ENCODE peak calls at places on chromosome 22, in five cellular contexts. A is neural progenitor cell, F is GM23248, X is fibroblast of lung, B is H1. S is an unnamed sample.
A peak's percentile ranks its signal among the peaks of the same experiment; 100 is the strongest.

GRCh38 chr22:18157714-18158028 is 7.7 kb downstream of the USP18 start:
- DNase-seq in A (no peak), F (no peak), X (no peak), B (no peak), S (no peak)

GRCh38 chr22:32747588-32747987 is 53.9 kb upstream of the TIMP3 start:
- DNase-seq in A (no peak), F (no peak), X (no peak), B (no peak), S (no peak)

GRCh38 chr22:17869285-17870096 is 95.2 kb upstream of the BID start:
- DNase-seq in A (no peak), F (no peak), X (no peak), B (no peak), S (no peak)

GRCh38 chr22:37419370-37419915 is 7.8 kb downstream of the ELFN2 start:
- DNase-seq in A (no peak), F (peak; percentile 67), X (no peak), B (no peak), S (no peak)

GRCh38 chr22:18997925-18998315 is 61.8 kb upstream of the PRODH start:
- DNase-seq in A (peak; percentile 38), F (no peak), X (no peak), B (no peak), S (no peak)

GRCh38 chr22:46023558-46023981 is 46.6 kb upstream of the WNT7B start:
- DNase-seq in A (no peak), F (peak; percentile 69), X (peak; percentile 98), B (no peak), S (no peak)

GRCh38 chr22:45683248-45683647 is 11.6 kb downstream of the ATXN10 start:
- DNase-seq in A (no peak), F (no peak), X (no peak), B (no peak), S (no peak)

GRCh38 chr22:21866821-21867527 is 471 bp downstream of the MAPK1 start:
- DNase-seq in A (peak; percentile 62), F (peak; percentile 69), X (no peak), B (no peak), S (peak; percentile 39)

GRCh38 chr22:25405854-25406509 is 158.5 kb upstream of the GRK3 start:
- DNase-seq in A (no peak), F (no peak), X (no peak), B (no peak), S (no peak)

GRCh38 chr22:17847360-17848078 is 73.2 kb upstream of the BID start:
- DNase-seq in A (no peak), F (peak; percentile 7), X (peak; percentile 34), B (no peak), S (no peak)

DNA sequence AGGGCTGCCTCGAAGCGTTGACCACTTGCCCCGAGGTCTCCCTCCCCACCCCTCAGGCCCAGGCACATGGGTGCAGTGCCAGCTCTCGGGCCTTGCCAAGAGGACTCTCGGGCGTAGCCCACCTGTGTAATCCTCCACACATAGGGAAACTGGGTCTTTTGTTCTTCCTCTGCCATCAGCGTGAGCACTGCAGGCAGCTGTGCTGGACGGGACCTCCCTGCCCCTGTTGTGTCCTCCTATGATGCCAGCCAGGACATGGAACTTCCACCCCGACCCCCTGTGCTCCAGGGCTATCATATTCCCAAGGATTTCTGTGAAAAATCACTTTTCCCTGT is 66.4 kb downstream of the PARVB start:
- DNase-seq in A (no peak), F (no peak), X (no peak), B (no peak), S (no peak)
- H2AFZ ChIP-seq in A (no peak overlapping the region), F (no peak overlapping the region), X (no peak overlapping the region), B (no peak overlapping the region), S (no peak overlapping the region)

GRCh38 chr22:28883917-28884753 is 763 bp downstream of the ZNRF3 start:
- DNase-seq in A (peak; percentile 74), F (peak; percentile 77), X (peak; percentile 39), B (no peak), S (peak; percentile 32)
- TF ChIP-seq EZH2 in A (no peak), F (no peak), X (no peak), B (no peak), S (peak; percentile 68)

DNA sequence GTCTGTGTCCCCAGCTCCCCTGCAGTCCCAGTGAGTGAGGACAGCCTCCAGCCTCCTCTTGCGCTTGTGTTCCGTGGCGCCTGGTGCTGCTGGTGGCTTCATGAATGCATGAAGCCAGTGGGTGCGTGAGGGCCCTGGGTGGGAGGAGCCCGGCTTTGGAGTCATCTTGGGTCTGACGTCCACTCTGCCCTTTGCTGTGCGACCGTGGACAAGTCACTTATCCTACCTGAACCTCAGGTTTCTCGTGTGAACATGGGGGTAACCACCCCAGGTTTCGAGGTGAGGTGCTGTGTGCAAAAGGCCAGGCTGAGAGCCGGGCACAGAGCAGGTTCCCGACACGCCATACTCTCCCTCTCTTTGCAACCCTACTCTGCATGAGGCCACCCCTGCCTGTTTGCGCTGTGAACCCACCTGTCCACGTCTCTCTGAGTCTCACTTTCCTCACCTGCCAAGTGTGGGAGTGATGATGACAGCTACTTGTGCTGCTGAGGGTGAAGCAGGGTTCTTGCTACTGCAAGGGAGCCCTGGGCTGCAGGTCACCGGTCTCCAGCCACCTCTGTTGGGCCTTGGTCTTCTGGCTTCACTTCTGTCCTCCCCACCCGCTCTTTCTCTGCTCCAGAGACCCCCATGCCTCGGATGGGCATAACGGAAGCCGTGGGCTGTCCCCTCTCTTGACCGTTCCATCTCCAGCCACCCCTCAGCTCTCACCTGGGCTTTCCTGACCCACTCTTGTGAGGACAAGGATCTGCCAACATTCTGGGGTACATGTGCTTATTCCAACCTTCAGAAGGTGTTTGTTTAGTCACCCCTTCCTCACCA is 537.6 kb downstream of the TBC1D22A start:
- DNase-seq in A (no peak), F (no peak), X (no peak), B (no peak), S (no peak)
- H2AFZ ChIP-seq in A (no peak overlapping the region), F (no peak overlapping the region), X (no peak overlapping the region), B (no peak overlapping the region), S (no peak overlapping the region)

DNA sequence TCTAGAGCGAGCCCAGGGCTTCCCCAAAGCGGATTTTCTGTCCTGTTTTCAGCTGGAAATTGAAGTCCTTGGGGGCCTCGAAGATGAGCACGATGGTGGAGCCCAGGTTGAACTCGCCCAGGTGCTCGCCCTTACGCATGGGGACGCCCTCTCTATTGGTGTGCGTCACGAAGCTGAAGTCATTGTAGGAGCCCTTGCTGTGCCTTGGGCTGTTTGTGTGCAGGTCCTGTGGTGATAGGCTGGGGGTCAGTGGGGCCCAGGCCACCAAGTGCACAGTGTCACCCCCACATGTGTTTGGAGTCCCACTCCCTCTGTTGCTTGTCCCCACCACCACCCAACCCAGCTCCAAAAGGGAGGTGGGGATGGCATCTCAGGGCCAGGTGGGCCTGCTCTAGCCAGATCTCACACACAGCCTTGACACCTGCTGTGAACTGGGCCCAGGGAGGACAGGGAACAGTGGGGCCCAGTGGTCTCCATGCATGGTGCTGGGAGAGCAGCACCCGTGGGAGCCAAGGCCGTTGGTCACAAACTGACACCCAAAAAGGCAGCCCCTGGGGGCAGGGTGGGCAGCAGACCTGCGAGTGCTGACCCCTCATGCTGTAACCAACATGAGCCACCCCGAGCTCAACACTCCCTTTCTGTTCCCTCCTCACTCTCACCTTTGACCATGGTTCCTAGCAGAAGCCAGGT is 42.3 kb downstream of the PISD start:
- DNase-seq in A (no peak), F (no peak), X (no peak), B (no peak), S (no peak)
- TF ChIP-seq EZH2 in A (no peak), F (no peak), X (no peak), B (no peak), S (no peak)

DNA sequence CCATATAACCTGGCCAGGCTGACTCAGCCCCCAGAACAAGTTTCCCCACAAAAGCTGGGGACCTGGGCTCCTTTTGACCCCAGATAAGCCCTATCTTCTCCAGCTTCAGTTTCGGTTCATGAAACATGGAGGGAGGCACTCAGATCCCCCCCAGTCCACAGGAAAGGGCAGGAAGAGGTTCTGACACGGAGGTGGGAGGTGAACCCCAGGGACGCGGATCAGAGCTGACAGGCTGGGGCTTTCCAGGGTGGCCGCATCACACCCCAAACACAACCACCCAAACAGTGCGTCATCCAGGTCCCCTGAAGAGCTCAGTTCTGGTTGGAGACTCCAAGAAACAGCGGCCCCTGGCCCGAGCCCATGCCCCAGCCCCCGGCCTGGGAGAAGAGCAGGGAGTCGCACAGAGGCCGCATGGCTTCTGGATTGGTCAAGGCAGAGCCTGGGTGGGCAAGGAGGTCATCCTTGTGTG is 44.3 kb upstream of the A4GALT start:
- DNase-seq in A (no peak), F (no peak), X (no peak), B (no peak), S (no peak)
- H2AFZ ChIP-seq in A (no peak overlapping the region), F (no peak overlapping the region), X (no peak overlapping the region), B (peak overlapping the region; percentile 13), S (no peak overlapping the region)

S was measured in DND-41.